ENCODE peak calls at places on chromosome 15, in six cellular contexts. C is transverse colon, W is heart left ventricle, S is adipocyte, O is PC-3, Y is neuronal stem cell. X is an unnamed sample. For H3K4me1, the result is how much of the 10 kb centered on the place peaks cover.

GRCh38 chr15:34810455-34811146 is 15.3 kb upstream of the ACTC1 start:
- DNase-seq in C (no peak), W (no peak), S (peak), O (peak), Y (no peak), X (peak)

GRCh38 chr15:77634266-77634962 is 1.7 kb upstream of the LINGO1 start:
- DNase-seq in C (peak), W (peak), S (peak), O (peak), Y (peak), X (no peak)

GRCh38 chr15:65579762-65580161 is 31.2 kb downstream of the INTS14 start:
- DNase-seq in C (no peak), W (no peak), S (no peak), O (no peak), Y (no peak), X (no peak)

GRCh38 chr15:60649845-60650548 is 171.1 kb upstream of the ICE2 start:
- DNase-seq in C (peak), W (no peak), S (no peak), O (no peak), Y (no peak), X (no peak)

GRCh38 chr15:40545457-40545856 is 19.4 kb downstream of the CCDC32 start:
- DNase-seq in C (no peak), W (no peak), S (no peak), O (no peak), Y (no peak), X (no peak)

GRCh38 chr15:41836072-41836471 is 2.6 kb upstream of the PLA2G4B start:
- DNase-seq in C (no peak), W (no peak), S (no peak), O (no peak), Y (no peak), X (no peak)

GRCh38 chr15:59741274-59741906 is 52.3 kb upstream of the BNIP2 start:
- DNase-seq in C (no peak), W (no peak), S (peak), O (peak), Y (peak), X (no peak)

GRCh38 chr15:68231102-68231818 is 1.7 kb upstream of the CLN6 start:
- DNase-seq in C (no peak), W (no peak), S (no peak), O (no peak), Y (no peak), X (no peak)

GRCh38 chr15:43082509-43082908 is 23.3 kb downstream of the UBR1 start:
- DNase-seq in C (no peak), W (no peak), S (peak), O (no peak), Y (no peak), X (no peak)

GRCh38 chr15:47811160-47811559 is 93.9 kb downstream of the SEMA6D start:
- DNase-seq in C (no peak), W (no peak), S (no peak), O (no peak), Y (no peak), X (no peak)

GRCh38 chr15:98568382-98569017 is 79.8 kb upstream of the IGF1R start:
- DNase-seq in C (no peak), W (no peak), S (peak), O (no peak), Y (no peak), X (no peak)

GRCh38 chr15:41492597-41493204 is 973 bp upstream of the ITPKA start:
- DNase-seq in C (no peak), W (no peak), S (no peak), O (no peak), Y (no peak), X (no peak)

GRCh38 chr15:49279481-49280186 is 109.6 kb downstream of the GALK2 start:
- DNase-seq in C (no peak), W (no peak), S (no peak), O (no peak), Y (no peak), X (no peak)

GRCh38 chr15:93026359-93026758 is 62.7 kb downstream of the RGMA start:
- DNase-seq in C (no peak), W (no peak), S (no peak), O (no peak), Y (no peak), X (no peak)

GRCh38 chr15:92869263-92869940 is 30.7 kb upstream of the CHD2 start:
- DNase-seq in C (no peak), W (no peak), S (peak), O (peak), Y (no peak), X (no peak)

GRCh38 chr15:48332642-48333034 is 1.4 kb downstream of the DUT start:
- DNase-seq in C (no peak), W (no peak), S (no peak), O (no peak), Y (no peak), X (no peak)

GRCh38 chr15:25403771-25404170 is 35.1 kb downstream of the UBE3A start:
- DNase-seq in C (no peak), W (no peak), S (no peak), O (no peak), Y (no peak), X (no peak)

GRCh38 chr15:25397110-25397509 is 41.7 kb downstream of the UBE3A start:
- DNase-seq in C (no peak), W (no peak), S (no peak), O (no peak), Y (no peak), X (no peak)

GRCh38 chr15:25406846-25407245 is 32.0 kb downstream of the UBE3A start:
- DNase-seq in C (no peak), W (no peak), S (no peak), O (no peak), Y (no peak), X (no peak)

GRCh38 chr15:25402342-25402741 is 36.5 kb downstream of the UBE3A start:
- DNase-seq in C (no peak), W (no peak), S (no peak), O (no peak), Y (no peak), X (no peak)

DNA sequence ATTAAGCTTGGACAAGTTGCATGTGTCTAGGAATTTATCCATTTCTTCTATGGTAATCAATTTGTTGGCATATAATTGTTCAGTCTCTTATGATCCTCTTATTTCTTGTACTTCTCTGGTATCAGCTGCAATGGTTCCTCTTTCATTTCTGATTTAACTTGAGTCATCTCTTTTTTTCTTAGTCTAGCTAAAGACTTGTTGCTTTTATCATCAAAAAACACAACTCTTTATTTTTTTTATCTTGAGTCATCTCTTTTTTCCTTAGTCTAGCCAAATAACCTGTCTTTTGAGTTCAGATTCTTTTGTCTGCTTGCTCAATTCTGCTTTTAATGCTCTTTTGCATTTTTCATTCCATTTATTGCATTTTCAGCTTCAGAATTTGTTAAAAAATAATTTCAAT is 37.3 kb downstream of the UBE3A start:
- DNase-seq in C (no peak), W (no peak), S (no peak), O (no peak), Y (no peak), X (no peak)
- H3K4me3 ChIP-seq in C (no peak), W (no peak), S (no peak), O (no peak), Y (no peak), X (no peak)

DNA sequence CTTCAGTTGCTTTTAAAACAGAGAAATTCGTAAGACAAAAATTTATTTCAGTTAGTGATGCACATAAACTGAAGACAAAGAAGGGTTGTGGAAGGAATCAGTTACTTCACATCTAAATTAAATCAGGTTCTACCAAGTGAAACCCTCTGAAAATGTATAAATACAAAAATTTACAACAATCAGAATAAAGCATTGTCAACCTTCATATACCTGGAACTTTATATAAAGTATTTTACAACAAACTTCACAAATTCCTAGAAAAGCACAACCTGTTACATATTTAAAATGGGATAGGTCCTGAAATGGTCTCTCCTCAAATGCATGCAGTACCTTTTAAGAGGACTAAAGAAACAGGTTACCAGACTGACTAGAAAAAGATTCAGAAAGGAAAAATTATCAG is 26.9 kb downstream of the ATOSA start:
- DNase-seq in C (no peak), W (no peak), S (no peak), O (no peak), Y (no peak), X (no peak)
- H3K4me1 ChIP-seq in C (under half), W (under half), S (half or more), O (half or more), Y (under half), X (under half)

DNA sequence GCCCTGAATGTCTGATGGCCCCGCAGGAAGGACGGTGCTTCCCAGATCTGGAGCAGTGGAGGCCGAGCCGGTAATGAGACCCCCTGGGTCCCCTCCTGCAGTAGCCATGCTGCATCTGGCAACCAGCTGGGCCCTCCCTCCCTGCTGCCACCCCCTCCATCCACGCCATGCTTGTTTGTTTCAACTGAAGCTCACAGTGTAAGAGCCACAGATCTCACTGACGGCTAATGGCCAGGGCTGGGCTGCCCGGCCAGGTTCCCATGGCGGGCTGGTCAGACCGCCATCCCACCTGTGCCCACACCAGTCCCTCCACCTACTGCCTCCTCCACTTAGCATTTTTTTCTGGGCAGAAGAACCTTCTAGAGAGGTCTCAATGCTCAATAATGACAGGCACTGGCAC is 260.8 kb downstream of the UACA start:
- DNase-seq in C (no peak), W (no peak), S (no peak), O (no peak), Y (no peak), X (no peak)
- H3K4me3 ChIP-seq in C (no peak), W (no peak), S (no peak), O (no peak), Y (no peak), X (no peak)

GRCh38 chr15:90933310-90933709 is 961 bp upstream of the HDDC3 start:
- DNase-seq in C (no peak), W (no peak), S (no peak), O (no peak), Y (no peak), X (no peak)
- H3K4me1 ChIP-seq in C (under half), W (under half), S (under half), O (under half), Y (under half), X (under half)

DNA sequence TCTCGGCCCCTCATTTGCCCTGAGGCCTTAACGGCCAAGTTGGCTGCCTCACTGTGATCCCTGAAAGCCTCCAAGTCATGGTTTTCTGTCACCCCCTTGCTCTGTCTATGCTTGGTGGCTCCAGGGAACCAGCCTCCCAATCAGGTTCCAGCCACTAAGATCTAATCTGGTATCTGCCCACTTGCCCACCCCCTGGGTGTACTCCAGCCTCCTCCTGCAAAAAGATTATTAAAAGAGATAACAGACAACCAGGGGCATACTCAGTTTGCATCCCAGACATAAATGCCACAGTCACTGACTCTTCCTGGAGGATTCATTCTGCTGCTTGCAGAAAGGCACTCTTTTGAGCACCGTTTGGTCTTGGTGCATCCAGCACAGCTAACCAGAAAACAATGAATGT is 103.9 kb downstream of the NTRK3 start:
- DNase-seq in C (no peak), W (no peak), S (no peak), O (no peak), Y (no peak), X (no peak)
- H3K4me3 ChIP-seq in C (no peak), W (no peak), S (no peak), O (no peak), Y (no peak), X (no peak)

GRCh38 chr15:88628018-88628673 is 7.0 kb downstream of the AEN start:
- DNase-seq in C (no peak), W (no peak), S (no peak), O (no peak), Y (no peak), X (no peak)
- H3K4me1 ChIP-seq in C (under half), W (under half), S (under half), O (half or more), Y (under half), X (under half)

GRCh38 chr15:82044373-82045178 is 1.2 kb downstream of the MEX3B start:
- DNase-seq in C (peak), W (peak), S (peak), O (no peak), Y (peak), X (no peak)

GRCh38 chr15:82045179-82045891 is 483 bp downstream of the MEX3B start:
- DNase-seq in C (peak), W (peak), S (peak), O (no peak), Y (peak), X (no peak)

GRCh38 chr15:82040862-82041261 is 5.0 kb downstream of the MEX3B start:
- DNase-seq in C (no peak), W (no peak), S (no peak), O (no peak), Y (peak), X (no peak)

GRCh38 chr15:82043726-82044372 is 2.0 kb downstream of the MEX3B start:
- DNase-seq in C (peak), W (peak), S (peak), O (no peak), Y (no peak), X (no peak)

GRCh38 chr15:82043130-82043673 is 2.6 kb downstream of the MEX3B start:
- DNase-seq in C (no peak), W (no peak), S (peak), O (no peak), Y (no peak), X (no peak)
- H3K4me3 ChIP-seq in C (no peak), W (no peak), S (no peak), O (no peak), Y (peak), X (peak)

X was measured in thoracic aorta.